ENCODE peak calls at places on chromosomes 6 and 20, in four cellular contexts. F is breast epithelium; T is T-helper 17 cell; X is stimulated activated naive CD8-positive, alpha-beta T cell treated with anti-CD3 and anti-CD28 coated beads, Interleukin-15, amount 100 ng/mL, for 72 hours. I is an unnamed sample.

GRCh38 chr6:157236040-157236725 is 87.1 kb downstream of the TMEM242 start:
- DNase-seq in T (no peak), F (no peak), X (no peak), I (no peak)

GRCh38 chr20:34345426-34345757 is 17.7 kb upstream of the ITCH start:
- DNase-seq in T (no peak), X (no peak), F (no peak), I (no peak)

GRCh38 chr6:89375902-89376301 is 23.4 kb upstream of the UBE2J1 start:
- DNase-seq in F (no peak), T (no peak), X (no peak), I (no peak)

GRCh38 chr6:156347251-156348049 is 429.7 kb upstream of the ARID1B start:
- DNase-seq in X (no peak), F (no peak), T (no peak), I (no peak)

GRCh38 chr6:397056-397455 is 5.5 kb downstream of the IRF4 start:
- DNase-seq in F (no peak), X (no peak), T (no peak), I (no peak)

GRCh38 chr6:17705428-17705777 is 1.3 kb downstream of the NUP153 start:
- DNase-seq in X (no peak), F (no peak), T (no peak), I (peak)

GRCh38 chr6:154301086-154301625 is 55.4 kb downstream of the IPCEF1 start:
- DNase-seq in X (no peak), F (no peak), T (no peak), I (no peak)

GRCh38 chr6:36997811-36998722 is 7.4 kb upstream of the FGD2 start:
- DNase-seq in F (no peak), T (no peak), X (no peak), I (no peak)

GRCh38 chr6:144379356-144379755 is 94.2 kb downstream of the UTRN start:
- DNase-seq in X (no peak), F (no peak), T (no peak), I (no peak)

GRCh38 chr20:39269031-39269461 is 306.9 kb downstream of the DHX35 start:
- DNase-seq in F (peak), T (no peak), X (peak), I (peak)

GRCh38 chr6:121235386-121235785 is 98.9 kb downstream of the TBC1D32 start:
- DNase-seq in T (no peak), X (no peak), F (no peak), I (no peak)

GRCh38 chr6:149925974-149926777 is 3.3 kb upstream of the RAET1G start:
- DNase-seq in F (peak), X (peak), T (peak), I (peak)

GRCh38 chr6:170206317-170206621 is 84.6 kb downstream of the DLL1 start:
- DNase-seq in F (no peak), X (no peak), T (no peak), I (no peak)

GRCh38 chr6:105382477-105382876 is 20.4 kb downstream of the PREP start:
- DNase-seq in F (no peak), X (no peak), T (no peak), I (no peak)

GRCh38 chr6:16333580-16333979 is 95.2 kb downstream of the GMPR start:
- DNase-seq in X (no peak), T (no peak), F (no peak), I (peak)

GRCh38 chr6:20271818-20272217 is 59.5 kb upstream of the MBOAT1 start:
- DNase-seq in F (no peak), T (no peak), X (no peak), I (no peak)

GRCh38 chr6:101203664-101204063 is 189.8 kb upstream of the GRIK2 start:
- DNase-seq in X (no peak), F (no peak), T (no peak), I (no peak)

GRCh38 chr6:62980724-62981123 is 230.5 kb upstream of the FKBP1C start:
- DNase-seq in X (no peak), F (no peak), T (no peak), I (no peak)

GRCh38 chr6:35679399-35679798 is 9.3 kb downstream of the FKBP5 start:
- DNase-seq in X (no peak), F (no peak), T (no peak), I (no peak)

GRCh38 chr6:93317587-93317986 is 101.8 kb downstream of the EPHA7 start:
- DNase-seq in T (no peak), F (no peak), X (no peak), I (no peak)

GRCh38 chr6:90088009-90088408 is 193.7 kb downstream of the GJA10 start:
- DNase-seq in F (no peak), T (no peak), X (no peak), I (no peak)

GRCh38 chr6:72425003-72425681 is 196.7 kb upstream of the KCNQ5 start:
- DNase-seq in X (no peak), T (no peak), F (no peak), I (no peak)

GRCh38 chr6:39772559-39773283 is 19.5 kb upstream of the DAAM2 start:
- DNase-seq in T (no peak), F (no peak), X (no peak), I (no peak)

GRCh38 chr6:170021579-170021978 is 269.3 kb downstream of the DLL1 start:
- DNase-seq in F (no peak), T (no peak), X (no peak), I (no peak)

GRCh38 chr6:43800746-43801488 is 30.9 kb downstream of the VEGFA start:
- DNase-seq in F (no peak), X (no peak), T (no peak), I (no peak)

GRCh38 chr6:1708141-1708540 is 98.4 kb downstream of the FOXC1 start:
- DNase-seq in F (no peak), X (no peak), T (no peak), I (no peak)

GRCh38 chr6:37694259-37694658 is 3.4 kb downstream of the MDGA1 start:
- DNase-seq in F (no peak), T (no peak), X (no peak), I (no peak)

GRCh38 chr6:3380344-3381232 is 76.3 kb downstream of the SLC22A23 start:
- DNase-seq in X (no peak), T (no peak), F (peak), I (no peak)

GRCh38 chr6:50087231-50087954 is 37.7 kb upstream of the DEFB112 start:
- DNase-seq in X (no peak), F (no peak), T (no peak), I (no peak)

GRCh38 chr6:118717106-118717505 is 65.7 kb upstream of the CEP85L start:
- DNase-seq in X (no peak), F (no peak), T (no peak), I (no peak)

GRCh38 chr6:75602164-75602896 is 650 bp downstream of the SENP6 start:
- DNase-seq in T (peak), F (peak), X (peak), I (peak)

GRCh38 chr6:53361549-53362031 is 12.8 kb upstream of the ELOVL5 start:
- DNase-seq in X (peak), T (peak), F (no peak), I (no peak)

GRCh38 chr6:158329531-158329930 is 17.3 kb downstream of the TULP4 start:
- DNase-seq in X (no peak), T (no peak), F (no peak), I (no peak)

GRCh38 chr6:135300576-135300975 is 119.5 kb downstream of the MYB start:
- DNase-seq in F (no peak), X (no peak), T (no peak), I (no peak)

GRCh38 chr6:39568896-39569295 is 156.3 kb downstream of the KIF6 start:
- DNase-seq in F (no peak), X (no peak), T (no peak), I (no peak)

GRCh38 chr6:170067923-170068360 is 222.9 kb downstream of the DLL1 start:
- DNase-seq in F (peak), T (no peak), X (no peak), I (no peak)

GRCh38 chr6:106300944-106301343 is 24.6 kb downstream of the ATG5 start:
- DNase-seq in T (no peak), F (no peak), X (no peak), I (peak)

GRCh38 chr20:58523072-58523681 is 8.0 kb upstream of the APCDD1L start:
- DNase-seq in T (no peak), F (no peak), X (no peak), I (no peak)

GRCh38 chr6:36926711-36927110 is 27.8 kb upstream of the PI16 start:
- DNase-seq in T (no peak), X (no peak), F (no peak), I (no peak)